ENCODE peak calls at places on chromosomes 7 and 10, in six cellular contexts. N is activated CD8-positive, alpha-beta memory T cell treated with anti-CD3 and anti-CD28 coated beads for 24 hours; F is ACHN; Q is psoas muscle; X is stimulated activated CD4-positive, alpha-beta T cell treated with anti-CD3 and anti-CD28 coated beads, Interleukin-1b, Interleukin-23, amount 100 ng/mL, for 1 hour; P is CD8-positive, alpha-beta T cell. Z is an unnamed sample.

GRCh38 chr10:86047588-86047987 is 319.0 kb downstream of the GRID1 start:
- DNase-seq in X (no peak), P (no peak), Q (no peak), F (no peak), N (no peak), Z (no peak)

GRCh38 chr10:119714484-119714816 is 11.4 kb upstream of the INPP5F start:
- DNase-seq in F (no peak), N (no peak), P (no peak), Q (no peak), X (no peak), Z (no peak)

GRCh38 chr7:86942081-86942480 is 117.4 kb downstream of the ELAPOR2 start:
- DNase-seq in Q (no peak), N (no peak), P (no peak), F (no peak), X (no peak), Z (no peak)

GRCh38 chr10:84424731-84425165 is 96.4 kb downstream of the CCSER2 start:
- DNase-seq in N (no peak), F (peak; percentile 93), P (no peak), Q (peak; percentile 92), X (no peak), Z (no peak)

GRCh38 chr7:45255187-45255586 is 97.6 kb downstream of the RAMP3 start:
- DNase-seq in P (no peak), F (no peak), Q (no peak), N (no peak), X (no peak), Z (no peak)

GRCh38 chr10:27884185-27884630 is 114.7 kb downstream of the ODAD2 start:
- DNase-seq in F (no peak), N (no peak), P (no peak), Q (no peak), X (no peak), Z (no peak)

GRCh38 chr10:77073066-77073960 is 564.3 kb downstream of the KCNMA1 start:
- DNase-seq in P (no peak), F (no peak), Q (peak; percentile 76), N (no peak), X (no peak), Z (peak; percentile 67)

GRCh38 chr7:105906690-105907089 is 30.3 kb upstream of the ATXN7L1 start:
- DNase-seq in Q (no peak), N (no peak), P (no peak), X (no peak), F (no peak), Z (no peak)

GRCh38 chr10:964988-965417 is 23.2 kb upstream of the GTPBP4 start:
- DNase-seq in N (no peak), P (no peak), F (no peak), Q (no peak), X (no peak), Z (no peak)

GRCh38 chr7:116583653-116584052 is 58.8 kb downstream of the CAV1 start:
- DNase-seq in P (no peak), Q (no peak), F (peak; percentile 45), N (no peak), X (no peak), Z (no peak)

GRCh38 chr7:4272141-4272540 is 410.0 kb upstream of the FOXK1 start:
- DNase-seq in F (no peak), P (no peak), N (no peak), X (no peak), Q (no peak), Z (no peak)

Z was measured in left lobe of liver.